ENCODE peak calls at places on chromosomes 13 and 19, in four cellular contexts. S is central memory CD4-positive, alpha-beta T cell; D is foreskin fibroblast; W is nephron progenitor cell. J is an unnamed sample.

GRCh38 chr19:51000426-51000825 is 978 bp downstream of the KLK8 start:
- DNase-seq in S (no peak), D (no peak), W (no peak), J (no peak)

GRCh38 chr19:5621945-5622464 is 571 bp downstream of the SAFB2 start:
- DNase-seq in S (no peak), D (no peak), W (peak), J (peak)

GRCh38 chr13:50419896-50420295 is 404.7 kb downstream of the KCNRG start:
- DNase-seq in S (no peak), D (no peak), W (no peak), J (no peak)

GRCh38 chr19:41595258-41595889 is 19.4 kb downstream of the CEACAM21 start:
- DNase-seq in S (peak), D (peak), W (peak), J (peak)

GRCh38 chr19:33416307-33417215 is 43.1 kb downstream of the CEBPG start:
- DNase-seq in S (peak), D (peak), W (peak), J (peak)

GRCh38 chr19:56423985-56424353 is 19.8 kb downstream of the ZNF583 start:
- DNase-seq in S (no peak), D (no peak), W (no peak), J (no peak)

GRCh38 chr13:67857581-67858310 is 627.6 kb upstream of the PCDH9 start:
- DNase-seq in S (no peak), D (no peak), W (no peak), J (no peak)

GRCh38 chr13:35994131-35994966 is 136.8 kb downstream of the DCLK1 start:
- DNase-seq in S (no peak), D (peak), W (no peak), J (no peak)

GRCh38 chr13:48304132-48304876 is 753 bp downstream of the RB1 start:
- DNase-seq in S (peak), D (peak), W (peak), J (no peak)

GRCh38 chr19:14381689-14382474 is 638 bp downstream of the ADGRE5 start:
- DNase-seq in S (peak), D (no peak), W (no peak), J (peak)

GRCh38 chr13:109479991-109480696 is 306.2 kb downstream of the IRS2 start:
- DNase-seq in S (no peak), D (peak), W (no peak), J (no peak)

GRCh38 chr13:65600702-65601101 is 1629.4 kb downstream of the PCDH9 start:
- DNase-seq in S (no peak), D (peak), W (no peak), J (no peak)

GRCh38 chr19:35162471-35163326 is 8.2 kb downstream of the FXYD5 start:
- DNase-seq in S (no peak), D (no peak), W (no peak), J (no peak)

GRCh38 chr13:51935326-51936171 is 73.8 kb downstream of the CCDC70 start:
- DNase-seq in S (no peak), D (no peak), W (peak), J (no peak)

GRCh38 chr13:24923305-24923640 is 159.3 kb downstream of the RNF17 start:
- DNase-seq in S (no peak), D (peak), W (no peak), J (no peak)

GRCh38 chr19:16888629-16889371 is at the start of gene F2RL3:
- DNase-seq in S (no peak), D (peak), W (no peak), J (no peak)

GRCh38 chr13:41700790-41701310 is 243.5 kb downstream of the RGCC start:
- DNase-seq in S (no peak), D (peak), W (no peak), J (no peak)

GRCh38 chr13:30872685-30873443 is 33.2 kb upstream of the MEDAG start:
- DNase-seq in S (no peak), D (peak), W (no peak), J (no peak)

GRCh38 chr13:98482476-98483444 is 94.1 kb downstream of the STK24 start:
- DNase-seq in S (no peak), D (peak), W (no peak), J (no peak)

GRCh38 chr13:83827338-83827737 is 54.9 kb downstream of the SLITRK1 start:
- DNase-seq in S (no peak), D (no peak), W (no peak), J (no peak)

GRCh38 chr19:13078897-13079541 is 23.6 kb downstream of the LYL1 start:
- DNase-seq in S (no peak), D (no peak), W (no peak), J (no peak)

GRCh38 chr13:50916701-50917184 is 7.2 kb downstream of the RNASEH2B start:
- DNase-seq in S (no peak), D (no peak), W (no peak), J (no peak)

GRCh38 chr19:3549816-3550215 is 7.6 kb downstream of the MFSD12 start:
- DNase-seq in S (no peak), D (no peak), W (no peak), J (no peak)

GRCh38 chr13:106917673-106918652 is 350.0 kb upstream of the ARGLU1 start:
- DNase-seq in S (peak), D (peak), W (peak), J (peak)

GRCh38 chr13:113921763-113922162 is 52.1 kb downstream of the C13orf46 start:
- DNase-seq in S (no peak), D (no peak), W (no peak), J (no peak)

GRCh38 chr13:113964251-113964995 is 9.5 kb downstream of the C13orf46 start:
- DNase-seq in S (no peak), D (no peak), W (no peak), J (no peak)

GRCh38 chr19:46791944-46792343 is 3.5 kb upstream of the SLC1A5 start:
- DNase-seq in S (peak), D (no peak), W (no peak), J (no peak)

GRCh38 chr19:29579308-29579910 is 26.7 kb upstream of the POP4 start:
- DNase-seq in S (no peak), D (no peak), W (no peak), J (no peak)